ENCODE peak calls at places on chromosomes 2 and 18, in five cellular contexts. G, W, N, K and I are unnamed samples.

GRCh38 chr18:10009321-10010144 is 95.7 kb downstream of the VAPA start:
- DNase-seq in G (no peak), W (no peak), N (no peak), K (no peak), I (no peak)

GRCh38 chr2:221779614-221780067 is 207.5 kb upstream of the EPHA4 start:
- DNase-seq in G (no peak), W (peak; percentile 9), N (no peak), K (no peak), I (peak; percentile 12)

GRCh38 chr2:23850564-23851256 is 76.2 kb downstream of the ATAD2B start:
- DNase-seq in G (no peak), W (no peak), N (no peak), K (no peak), I (no peak)

GRCh38 chr18:28138816-28139215 is 38.1 kb downstream of the CDH2 start:
- DNase-seq in G (no peak), W (no peak), N (no peak), K (no peak), I (no peak)

GRCh38 chr18:32301976-32302743 is 112.3 kb downstream of the MEP1B start:
- DNase-seq in G (no peak), W (peak; percentile 77), N (no peak), K (no peak), I (no peak)

GRCh38 chr2:1989216-1989615 is 244.9 kb upstream of the PXDN start:
- DNase-seq in G (no peak), W (no peak), N (no peak), K (peak; percentile 71), I (no peak)

GRCh38 chr2:129756276-129756675 is 223.2 kb upstream of the RAB6C start:
- DNase-seq in G (peak; percentile 45), W (no peak), N (no peak), K (no peak), I (no peak)

GRCh38 chr2:60884795-60885194 is 3.4 kb downstream of the REL start:
- DNase-seq in G (no peak), W (peak; percentile 42), N (no peak), K (no peak), I (no peak)

GRCh38 chr2:235946590-235946989 is 221.6 kb downstream of the GBX2 start:
- DNase-seq in G (no peak), W (no peak), N (no peak), K (no peak), I (no peak)

GRCh38 chr2:239817011-239817490 is 208.1 kb downstream of the NDUFA10 start:
- DNase-seq in G (no peak), W (no peak), N (no peak), K (no peak), I (no peak)

GRCh38 chr18:48408727-48409590 is at the start of gene ZBTB7C:
- DNase-seq in G (no peak), W (no peak), N (no peak), K (no peak), I (peak; percentile 48)

GRCh38 chr18:56770097-56770496 is 118.9 kb downstream of the WDR7 start:
- DNase-seq in G (no peak), W (no peak), N (no peak), K (no peak), I (no peak)

GRCh38 chr2:164458801-164459200 is 162.5 kb downstream of the GRB14 start:
- DNase-seq in G (no peak), W (no peak), N (no peak), K (no peak), I (no peak)

GRCh38 chr2:3277050-3277747 is 100.4 kb downstream of the EIPR1 start:
- DNase-seq in G (no peak), W (no peak), N (no peak), K (no peak), I (no peak)

GRCh38 chr2:21254170-21254965 is 130.6 kb downstream of the TDRD15 start:
- DNase-seq in G (no peak), W (no peak), N (no peak), K (no peak), I (peak; percentile 38)

GRCh38 chr2:70261501-70261900 is 3.6 kb downstream of the PCYOX1 start:
- DNase-seq in G (no peak), W (no peak), N (no peak), K (no peak), I (no peak)

GRCh38 chr2:95357717-95358280 is 44.7 kb upstream of the FAHD2A start:
- DNase-seq in G (peak; percentile 63), W (no peak), N (no peak), K (no peak), I (no peak)

GRCh38 chr2:105104208-105104731 is 66.4 kb downstream of the MRPS9 start:
- DNase-seq in G (no peak), W (peak; percentile 62), N (no peak), K (no peak), I (no peak)

GRCh38 chr2:152961376-152961775 is 243.0 kb downstream of the ARL6IP6 start:
- DNase-seq in G (no peak), W (no peak), N (no peak), K (no peak), I (no peak)

GRCh38 chr2:101717041-101717817 is 19.7 kb downstream of the MAP4K4 start:
- DNase-seq in G (no peak), W (no peak), N (peak; percentile 48), K (no peak), I (peak; percentile 51)

GRCh38 chr18:45879681-45880655 is 54.5 kb downstream of the SIGLEC15 start:
- DNase-seq in G (no peak), W (peak; percentile 65), N (peak; percentile 69), K (peak; percentile 61), I (peak; percentile 71)

GRCh38 chr2:190820416-190820815 is 60.2 kb upstream of the GLS start:
- DNase-seq in G (no peak), W (no peak), N (no peak), K (no peak), I (no peak)

GRCh38 chr2:26691881-26692813 is at the start of gene KCNK3:
- DNase-seq in G (peak; percentile 92), W (peak; percentile 28), N (peak; percentile 23), K (peak; percentile 57), I (peak; percentile 25)

GRCh38 chr2:240255811-240256703 is 115.6 kb upstream of the OTOS start:
- DNase-seq in G (no peak), W (peak; percentile 21), N (no peak), K (peak; percentile 21), I (no peak)

GRCh38 chr2:218129756-218130155 is 3.9 kb downstream of the CXCR2 start:
- DNase-seq in G (no peak), W (peak; percentile 88), N (no peak), K (no peak), I (no peak)

GRCh38 chr2:142220239-142220638 is 89.4 kb upstream of the LRP1B start:
- DNase-seq in G (no peak), W (no peak), N (no peak), K (peak; percentile 74), I (no peak)

GRCh38 chr2:3913252-3913651 is 209.9 kb downstream of the DCDC2C start:
- DNase-seq in G (no peak), W (no peak), N (no peak), K (no peak), I (no peak)

GRCh38 chr2:11347403-11347965 is 3.0 kb upstream of the ROCK2 start:
- DNase-seq in G (no peak), W (peak; percentile 27), N (no peak), K (no peak), I (no peak)

GRCh38 chr2:159982270-159982669 is 80.1 kb downstream of the PLA2R1 start:
- DNase-seq in G (no peak), W (peak; percentile 93), N (no peak), K (no peak), I (no peak)

GRCh38 chr2:124668161-124668560 is 643.1 kb downstream of the CNTNAP5 start:
- DNase-seq in G (no peak), W (no peak), N (no peak), K (no peak), I (no peak)

GRCh38 chr2:67879586-67880290 is 183.1 kb downstream of the C1D start:
- DNase-seq in G (no peak), W (peak; percentile 41), N (no peak), K (no peak), I (no peak)